ENCODE peak calls at places on chromosome 21, in four cellular contexts. L is GM13976, K is caudate nucleus, N is HT-29. M is an unnamed sample.
A peak's percentile ranks its signal among the peaks of the same experiment; 100 is the strongest.

GRCh38 chr21:15240846-15241245 is 176.0 kb upstream of the NRIP1 start:
- DNase-seq in L (no peak), K (no peak), N (no peak), M (no peak)

GRCh38 chr21:34715518-34715917 is 46.7 kb downstream of the CLIC6 start:
- DNase-seq in L (peak; percentile 38), K (peak; percentile 2), N (no peak), M (no peak)

GRCh38 chr21:35019631-35020032 is 29.5 kb downstream of the RUNX1 start:
- DNase-seq in L (no peak), K (no peak), N (peak; percentile 77), M (no peak)

GRCh38 chr21:41651396-41651795 is 115.5 kb downstream of the RIPK4 start:
- DNase-seq in L (no peak), K (no peak), N (no peak), M (no peak)

GRCh38 chr21:14271053-14271452 is 55.1 kb downstream of the RBM11 start:
- DNase-seq in L (no peak), K (no peak), N (no peak), M (no peak)

GRCh38 chr21:41675574-41675973 is 91.3 kb downstream of the RIPK4 start:
- DNase-seq in L (no peak), K (no peak), N (no peak), M (no peak)

GRCh38 chr21:37074546-37074945 is 1.5 kb downstream of the TTC3 start:
- DNase-seq in L (no peak), K (no peak), N (no peak), M (no peak)

GRCh38 chr21:42236693-42237092 is 17.8 kb downstream of the ABCG1 start:
- DNase-seq in L (no peak), K (no peak), N (no peak), M (no peak)

GRCh38 chr21:35050348-35051286 is 1.5 kb upstream of the RUNX1 start:
- DNase-seq in L (peak; percentile 66), K (no peak), N (no peak), M (no peak)

GRCh38 chr21:25371831-25372434 is 235.3 kb downstream of the MRPL39 start:
- DNase-seq in L (no peak), K (no peak), N (no peak), M (no peak)

GRCh38 chr21:41410361-41410760 is 15.7 kb upstream of the MX1 start:
- DNase-seq in L (no peak), K (no peak), N (no peak), M (no peak)

GRCh38 chr21:46001821-46002681 is 20.5 kb downstream of the COL6A1 start:
- DNase-seq in L (no peak), K (no peak), N (no peak), M (no peak)

GRCh38 chr21:23488245-23488644 is 2119.0 kb downstream of the MRPL39 start:
- DNase-seq in L (no peak), K (no peak), N (no peak), M (no peak)

GRCh38 chr21:39612233-39613028 is at the start of gene B3GALT5:
- DNase-seq in L (no peak), K (peak; percentile 57), N (peak; percentile 14), M (peak; percentile 54)

GRCh38 chr21:25490742-25491141 is 116.5 kb downstream of the MRPL39 start:
- DNase-seq in L (no peak), K (no peak), N (no peak), M (no peak)

GRCh38 chr21:45874716-45875415 is 106.7 kb upstream of the COL6A1 start:
- DNase-seq in L (no peak), K (no peak), N (no peak), M (no peak)

GRCh38 chr21:37459575-37459974 is 93.0 kb downstream of the DYRK1A start:
- DNase-seq in L (no peak), K (no peak), N (no peak), M (no peak)

GRCh38 chr21:42384184-42384583 is 11.7 kb downstream of the TMPRSS3 start:
- DNase-seq in L (no peak), K (no peak), N (no peak), M (no peak)